ENCODE peak calls at places on chromosomes 4 and X, in seven cellular contexts. X is uterus; L is K562; B is HTR-8/SVneo; S is stimulated activated naive CD4-positive, alpha-beta T cell; W is C1 segment of cervical spinal cord; I is smooth muscle cell of the brain vasculature. P is an unnamed sample.

GRCh38 chr4:211033-211511 is 86.8 kb downstream of the ZNF718 start:
- DNase-seq in X (no peak), L (no peak), B (no peak), S (no peak), W (no peak), I (no peak), P (no peak)

GRCh38 chr4:157012781-157013180 is 41.2 kb upstream of the PDGFC start:
- DNase-seq in X (no peak), L (no peak), B (no peak), S (no peak), W (no peak), I (no peak), P (peak)

GRCh38 chr4:177371452-177371851 is 61.8 kb downstream of the NEIL3 start:
- DNase-seq in X (no peak), L (no peak), B (no peak), S (no peak), W (no peak), I (no peak), P (no peak)

GRCh38 chrX:23742174-23742692 is 843 bp downstream of the ACOT9 start:
- DNase-seq in X (peak), L (no peak), B (peak), S (no peak), W (no peak), I (peak), P (peak)

GRCh38 chr4:67886281-67886680 is 2.5 kb upstream of the TMPRSS11D start:
- DNase-seq in X (no peak), L (no peak), B (no peak), S (no peak), W (no peak), I (no peak), P (no peak)

GRCh38 chrX:40415675-40416074 is 165.1 kb upstream of the ATP6AP2 start:
- DNase-seq in X (no peak), L (no peak), B (no peak), S (no peak), W (no peak), I (no peak), P (no peak)

GRCh38 chrX:46588263-46588662 is 14.7 kb downstream of the CHST7 start:
- DNase-seq in X (peak), L (no peak), B (no peak), S (no peak), W (no peak), I (peak), P (no peak)

GRCh38 chr4:154854362-154854761 is 73.3 kb downstream of the RBM46 start:
- DNase-seq in X (no peak), L (no peak), B (no peak), S (no peak), W (no peak), I (no peak), P (peak)

GRCh38 chrX:79231662-79232061 is 87.2 kb downstream of the GPR174 start:
- DNase-seq in X (no peak), L (no peak), B (no peak), S (no peak), W (no peak), I (no peak), P (no peak)

GRCh38 chr4:156766846-156767245 is 204.8 kb downstream of the PDGFC start:
- DNase-seq in X (no peak), L (no peak), B (no peak), S (no peak), W (no peak), I (no peak), P (no peak)

GRCh38 chrX:8673211-8673610 is 58.7 kb downstream of the ANOS1 start:
- DNase-seq in X (no peak), L (no peak), B (no peak), S (no peak), W (no peak), I (no peak), P (no peak)

GRCh38 chr4:17347445-17347844 is 164.4 kb downstream of the QDPR start:
- DNase-seq in X (no peak), L (peak), B (peak), S (peak), W (no peak), I (no peak), P (peak)

GRCh38 chr4:2794707-2795557 is 2.0 kb downstream of the SH3BP2 start:
- DNase-seq in X (no peak), L (no peak), B (no peak), S (no peak), W (no peak), I (no peak), P (peak)

GRCh38 chrX:136584545-136584944 is 52.5 kb downstream of the VGLL1 start:
- DNase-seq in X (no peak), L (no peak), B (no peak), S (no peak), W (no peak), I (no peak), P (no peak)

GRCh38 chrX:112197845-112198244 is 115.3 kb upstream of the TRPC5 start:
- DNase-seq in X (no peak), L (no peak), B (no peak), S (no peak), W (no peak), I (no peak), P (peak)

GRCh38 chr4:81116571-81116970 is 86.1 kb downstream of the BMP3 start:
- DNase-seq in X (no peak), L (no peak), B (no peak), S (no peak), W (no peak), I (no peak), P (no peak)

GRCh38 chrX:11755724-11756123 is 2.3 kb upstream of the MSL3 start:
- DNase-seq in X (no peak), L (no peak), B (no peak), S (no peak), W (no peak), I (no peak), P (peak)

GRCh38 chr4:32569844-32570243 is 1849.7 kb downstream of the PCDH7 start:
- DNase-seq in X (no peak), L (no peak), B (no peak), S (no peak), W (no peak), I (no peak), P (no peak)

GRCh38 chr4:1768367-1769034 is 24.6 kb upstream of the FGFR3 start:
- DNase-seq in X (no peak), L (no peak), B (no peak), S (no peak), W (no peak), I (no peak), P (peak)

GRCh38 chr4:54093609-54094240 is 6.2 kb upstream of the GSX2 start:
- DNase-seq in X (no peak), L (no peak), B (no peak), S (peak), W (no peak), I (no peak), P (no peak)

GRCh38 chr4:32775049-32775448 is 2054.9 kb downstream of the PCDH7 start:
- DNase-seq in X (no peak), L (no peak), B (peak), S (no peak), W (no peak), I (no peak), P (peak)

GRCh38 chrX:56789518-56790070 is 60.6 kb downstream of the NBDY start:
- DNase-seq in X (no peak), L (no peak), B (no peak), S (no peak), W (no peak), I (no peak), P (no peak)

GRCh38 chr4:84389406-84389805 is 109.7 kb downstream of the NKX6-1 start:
- DNase-seq in X (no peak), L (no peak), B (peak), S (no peak), W (no peak), I (no peak), P (no peak)

GRCh38 chr4:61195064-61195463 is 5.1 kb upstream of the ADGRL3 start:
- DNase-seq in X (no peak), L (no peak), B (no peak), S (no peak), W (no peak), I (no peak), P (no peak)

GRCh38 chrX:68829594-68830485 is 1.0 kb downstream of the EFNB1 start:
- DNase-seq in X (peak), L (no peak), B (no peak), S (no peak), W (no peak), I (no peak), P (peak)

GRCh38 chr4:33060873-33061542 is 2340.8 kb downstream of the PCDH7 start:
- DNase-seq in X (no peak), L (no peak), B (peak), S (no peak), W (no peak), I (peak), P (peak)

GRCh38 chr4:3409571-3410091 is 32.1 kb upstream of the HGFAC start:
- DNase-seq in X (peak), L (no peak), B (no peak), S (no peak), W (no peak), I (no peak), P (no peak)

GRCh38 chr4:86895692-86896488 is 3.7 kb upstream of the C4orf36 start:
- DNase-seq in X (no peak), L (peak), B (peak), S (no peak), W (no peak), I (no peak), P (peak)

GRCh38 chr4:88033309-88033708 is 25.9 kb downstream of the PKD2 start:
- DNase-seq in X (no peak), L (peak), B (no peak), S (no peak), W (no peak), I (peak), P (peak)

GRCh38 chr4:8506373-8507250 is 66.0 kb downstream of the TRMT44 start:
- DNase-seq in X (peak), L (no peak), B (no peak), S (no peak), W (no peak), I (peak), P (peak)

GRCh38 chrX:68685722-68686683 is 38.5 kb downstream of the STARD8 start:
- DNase-seq in X (peak), L (peak), B (no peak), S (no peak), W (no peak), I (no peak), P (peak)

GRCh38 chr4:42632653-42633382 is 24.1 kb downstream of the ATP8A1 start:
- DNase-seq in X (no peak), L (no peak), B (no peak), S (no peak), W (no peak), I (no peak), P (no peak)

GRCh38 chrX:153477039-153477438 is 6.7 kb upstream of the HAUS7 start:
- DNase-seq in X (peak), L (no peak), B (no peak), S (no peak), W (no peak), I (no peak), P (peak)

GRCh38 chr4:11151500-11151899 is 277.2 kb downstream of the HS3ST1 start:
- DNase-seq in X (no peak), L (no peak), B (no peak), S (no peak), W (no peak), I (no peak), P (no peak)

GRCh38 chr4:8205749-8206611 is 6.9 kb downstream of the SH3TC1 start:
- DNase-seq in X (no peak), L (no peak), B (no peak), S (no peak), W (no peak), I (no peak), P (no peak)

GRCh38 chr4:900721-901120 is 31.4 kb downstream of the GAK start:
- DNase-seq in X (no peak), L (no peak), B (no peak), S (no peak), W (no peak), I (no peak), P (no peak)

GRCh38 chr4:163554870-163555465 is 60.5 kb downstream of the TMA16 start:
- DNase-seq in X (no peak), L (no peak), B (peak), S (no peak), W (no peak), I (no peak), P (peak)

GRCh38 chr4:1130318-1131186 is 17.2 kb upstream of the RNF212 start:
- DNase-seq in X (peak), L (peak), B (peak), S (peak), W (no peak), I (peak), P (peak)

GRCh38 chrX:17167915-17168314 is 207.1 kb upstream of the NHS start:
- DNase-seq in X (no peak), L (no peak), B (no peak), S (no peak), W (no peak), I (no peak), P (no peak)